ENCODE peak calls at places on chromosomes 4 and X, in seven cellular contexts. V is NT2/D1; L is lung; M is PC-3; G is naive thymus-derived CD4-positive, alpha-beta T cell; K is H7; S is CD8-positive, alpha-beta memory T cell. J is an unnamed sample.

GRCh38 chrX:154541589-154541895 is 5.1 kb downstream of the G6PD start:
- DNase-seq in K (no peak), G (no peak), V (no peak), S (no peak), L (no peak), M (no peak), J (no peak)

GRCh38 chr4:122356317-122356818 is 22.4 kb upstream of the ADAD1 start:
- DNase-seq in M (peak), G (no peak), V (no peak), K (no peak), L (no peak), S (no peak), J (no peak)

GRCh38 chr4:127732623-127733199 is 2.5 kb downstream of the SLC25A31 start:
- DNase-seq in M (peak), V (peak), S (no peak), G (no peak), K (peak), L (no peak), J (no peak)

GRCh38 chr4:17523626-17524025 is 8.7 kb downstream of the CLRN2 start:
- DNase-seq in G (no peak), M (no peak), L (no peak), S (no peak), V (no peak), K (no peak), J (no peak)

GRCh38 chrX:41406211-41406610 is 40.9 kb upstream of the NYX start:
- DNase-seq in S (no peak), K (no peak), L (no peak), M (peak), G (no peak), V (no peak), J (no peak)

GRCh38 chr4:103171006-103171405 is 27.1 kb downstream of the CENPE start:
- DNase-seq in V (no peak), L (no peak), M (no peak), K (no peak), G (no peak), S (no peak), J (no peak)

GRCh38 chr4:52868138-52868537 is 6.0 kb downstream of the RASL11B start:
- DNase-seq in G (no peak), K (peak), L (no peak), S (no peak), V (no peak), M (no peak), J (no peak)

GRCh38 chr4:52408471-52408870 is 250.6 kb downstream of the USP46 start:
- DNase-seq in K (no peak), L (no peak), M (no peak), S (no peak), V (no peak), G (no peak), J (no peak)

GRCh38 chr4:102537280-102537679 is 36.1 kb downstream of the NFKB1 start:
- DNase-seq in G (no peak), V (no peak), K (no peak), M (no peak), L (no peak), S (no peak), J (no peak)

GRCh38 chr4:108427946-108428345 is 192.4 kb upstream of the RPL34 start:
- DNase-seq in G (no peak), V (no peak), M (no peak), K (no peak), L (no peak), S (no peak), J (no peak)

GRCh38 chrX:108736509-108737479 is at the start of gene IRS4:
- DNase-seq in K (peak), M (peak), L (no peak), S (no peak), G (no peak), V (peak), J (no peak)

GRCh38 chr4:39469429-39470077 is 10.7 kb downstream of the LIAS start:
- DNase-seq in M (peak), L (no peak), K (peak), S (peak), G (no peak), V (no peak), J (peak)

GRCh38 chrX:153690466-153690865 is 2.7 kb downstream of the SLC6A8 start:
- DNase-seq in M (no peak), G (no peak), L (no peak), V (no peak), K (no peak), S (no peak), J (no peak)

GRCh38 chr4:186227744-186228513 is 622 bp downstream of the KLKB1 start:
- DNase-seq in M (no peak), L (no peak), S (no peak), K (no peak), G (no peak), V (no peak), J (peak)

GRCh38 chrX:27186671-27187070 is 276.5 kb downstream of the PPP4R3C start:
- DNase-seq in S (peak), V (peak), G (no peak), K (peak), L (no peak), M (peak), J (peak)

GRCh38 chrX:72245461-72246089 is 6.7 kb upstream of the ERCC6L start:
- DNase-seq in V (peak), K (peak), M (peak), L (peak), S (peak), G (peak), J (no peak)

GRCh38 chr4:55545681-55546632 is 752 bp downstream of the CLOCK start:
- DNase-seq in V (peak), L (peak), M (peak), K (peak), G (peak), S (peak), J (no peak)

GRCh38 chr4:56655209-56655626 is 25.9 kb downstream of the HOPX start:
- DNase-seq in M (peak), L (no peak), V (no peak), K (peak), G (peak), S (no peak), J (no peak)
- H3K4me3 ChIP-seq in M (peak), L (peak), V (peak), K (peak), G (peak), S (peak), J (peak)

DNA sequence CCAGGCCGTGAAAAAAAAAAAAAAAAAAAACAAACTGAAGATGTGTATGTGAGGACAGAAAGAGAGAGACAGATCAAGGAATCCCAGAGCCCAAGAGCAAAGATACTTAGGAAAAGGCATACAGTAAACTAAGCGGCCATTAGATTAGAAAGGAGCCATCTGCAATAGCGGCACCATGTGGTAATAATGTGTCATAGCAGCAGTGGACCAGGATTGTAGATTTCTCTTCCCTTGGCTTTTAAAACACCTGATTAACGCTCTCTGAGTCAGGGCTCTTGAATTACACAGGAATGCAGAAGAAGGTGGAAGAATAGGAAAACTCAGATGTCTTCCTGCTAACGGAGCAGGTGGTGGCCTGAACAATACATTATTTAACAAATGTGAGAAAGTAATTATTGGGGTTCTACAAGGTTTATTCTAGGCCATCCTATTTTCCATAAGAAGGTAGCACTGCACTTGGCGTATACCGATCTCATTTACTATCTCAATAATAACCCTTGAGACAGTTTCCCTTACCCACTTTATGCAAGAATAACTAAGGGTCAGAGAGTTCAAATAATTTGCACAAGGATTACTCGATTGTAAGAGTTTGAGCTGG is 182.7 kb downstream of the KCNIP4 start:
- DNase-seq in G (no peak), S (no peak), L (no peak), M (peak), K (peak), V (peak), J (no peak)
- H3K4me3 ChIP-seq in G (no peak), S (no peak), L (no peak), M (no peak), K (no peak), V (no peak), J (no peak)

DNA sequence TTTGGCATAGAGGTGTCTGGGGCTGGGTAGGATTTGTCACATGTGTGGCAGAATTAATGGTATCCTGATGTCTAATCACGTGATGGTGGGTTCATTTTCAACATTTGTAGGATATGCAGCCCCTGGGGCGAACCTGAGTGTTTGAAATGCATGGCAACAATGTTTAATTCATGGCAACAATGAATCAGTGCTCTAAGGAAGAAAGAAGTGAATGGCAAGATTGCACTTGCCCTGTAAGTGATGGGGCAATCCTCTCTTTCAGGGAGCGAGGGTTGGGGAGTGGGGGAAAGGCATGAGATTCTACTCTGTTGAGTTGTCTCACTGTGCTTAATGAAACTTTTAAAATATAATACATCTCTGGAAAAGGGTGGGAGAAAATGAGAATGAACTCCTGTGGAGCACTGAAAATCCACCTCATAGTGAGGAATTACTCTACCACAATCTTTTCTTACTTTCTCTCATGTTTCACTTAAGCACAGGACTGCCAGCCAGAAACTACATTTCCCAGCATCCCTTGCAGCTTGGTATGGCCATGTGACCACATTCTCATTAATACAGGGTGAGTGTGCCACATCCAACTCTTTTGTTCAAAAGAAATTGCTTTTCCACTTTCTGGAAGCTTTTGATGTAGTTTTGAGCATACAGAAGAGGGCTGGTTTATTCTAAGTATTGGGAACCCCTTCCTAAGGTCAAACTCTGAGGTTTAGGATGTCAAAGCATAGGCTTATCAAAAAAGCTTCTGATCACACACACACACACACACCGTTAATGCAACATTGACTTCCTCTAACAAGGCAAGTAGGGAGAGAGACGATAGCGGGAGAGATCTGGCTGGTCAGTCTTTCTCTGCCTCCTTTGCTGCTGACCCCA is 64.0 kb upstream of the PGM2 start:
- DNase-seq in V (no peak), M (peak), L (peak), G (no peak), S (no peak), K (peak), J (no peak)
- H3K4me3 ChIP-seq in V (no peak), M (no peak), L (no peak), G (no peak), S (no peak), K (no peak), J (no peak)

GRCh38 chr4:71189471-71189870 is 149.3 kb upstream of the SLC4A4 start:
- DNase-seq in L (no peak), S (no peak), V (no peak), G (no peak), K (no peak), M (peak), J (no peak)

GRCh38 chr4:71186566-71187398 is 152.0 kb upstream of the SLC4A4 start:
- DNase-seq in L (peak), K (peak), G (peak), V (no peak), S (peak), M (peak), J (no peak)

GRCh38 chr4:71187399-71188196 is 151.2 kb upstream of the SLC4A4 start:
- DNase-seq in S (no peak), V (no peak), L (peak), G (no peak), K (peak), M (peak), J (peak)

GRCh38 chr4:71188197-71188625 is 150.6 kb upstream of the SLC4A4 start:
- DNase-seq in G (no peak), M (no peak), S (no peak), L (no peak), V (no peak), K (peak), J (no peak)

GRCh38 chr4:71188951-71189350 is 149.9 kb upstream of the SLC4A4 start:
- DNase-seq in L (no peak), S (no peak), K (no peak), G (no peak), M (no peak), V (no peak), J (no peak)
- H3K4me3 ChIP-seq in L (no peak), S (no peak), K (no peak), G (no peak), M (peak), V (no peak), J (peak)

DNA sequence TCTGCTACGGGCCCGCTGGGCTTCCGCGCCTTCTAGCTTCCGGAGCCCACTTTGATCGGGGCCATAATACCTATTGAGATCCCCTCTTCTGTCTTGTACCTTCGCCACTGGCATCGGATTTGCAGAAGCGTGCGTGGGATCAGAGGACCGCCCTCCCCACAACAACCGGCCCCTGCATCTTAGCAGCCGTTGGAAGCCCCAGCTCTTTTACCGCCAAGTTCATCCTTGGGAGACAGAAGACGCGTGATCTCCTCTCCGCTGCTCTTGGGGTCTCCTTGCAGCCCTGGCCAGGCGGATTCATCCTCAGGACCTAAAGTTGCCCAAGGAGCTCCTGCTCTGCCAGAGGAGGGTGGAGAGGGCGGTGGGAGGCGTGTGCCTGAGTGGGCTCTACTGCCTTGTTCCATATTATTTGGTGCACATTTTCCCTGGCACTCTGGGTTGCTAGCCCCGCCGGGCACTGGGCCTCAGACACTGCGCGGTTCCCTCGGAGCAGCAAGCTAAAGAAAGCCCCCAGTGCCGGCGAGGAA is 1.6 kb downstream of the SLIT2 start:
- DNase-seq in V (no peak), K (peak), G (no peak), L (no peak), S (no peak), M (no peak), J (no peak)
- H3K4me3 ChIP-seq in V (peak), K (peak), G (no peak), L (peak), S (no peak), M (peak), J (peak)